ENCODE peak calls at places on chromosomes 2 and 18, in four cellular contexts. H is colonic mucosa, O is GM12891, V is LoVo. R is an unnamed sample.

GRCh38 chr2:239392072-239392357 is 8.8 kb downstream of the HDAC4 start:
- DNase-seq in H (no peak), O (no peak), V (no peak), R (no peak)

GRCh38 chr18:49617329-49617695 is 55.5 kb downstream of the LIPG start:
- DNase-seq in H (no peak), O (no peak), V (no peak), R (no peak)

GRCh38 chr2:175153-175786 is 88.6 kb downstream of the SH3YL1 start:
- DNase-seq in H (no peak), O (no peak), V (no peak), R (no peak)

GRCh38 chr2:50648031-50648430 is 383.9 kb downstream of the NRXN1 start:
- DNase-seq in H (no peak), O (no peak), V (no peak), R (no peak)

GRCh38 chr2:15993666-15994065 is 53.3 kb downstream of the MYCN start:
- DNase-seq in H (no peak), O (no peak), V (no peak), R (no peak)

GRCh38 chr2:220277445-220277960 is 650.1 kb downstream of the SLC4A3 start:
- DNase-seq in H (no peak), O (no peak), V (peak), R (no peak)

GRCh38 chr2:128288781-128289180 is 29.9 kb downstream of the HS6ST1 start:
- DNase-seq in H (no peak), O (no peak), V (no peak), R (no peak)

GRCh38 chr18:52992041-52992440 is 652.0 kb downstream of the DCC start:
- DNase-seq in H (no peak), O (no peak), V (no peak), R (no peak)

GRCh38 chr2:241878007-241878970 is 8.8 kb downstream of the RTP5 start:
- DNase-seq in H (peak), O (peak), V (peak), R (peak)

GRCh38 chr2:38700881-38701458 is 35.1 kb downstream of the GALM start:
- DNase-seq in H (peak), O (no peak), V (no peak), R (no peak)

GRCh38 chr2:143908843-143909242 is 611.1 kb downstream of the ZEB2 start:
- DNase-seq in H (no peak), O (no peak), V (no peak), R (no peak)

GRCh38 chr18:21300616-21301200 is 58.7 kb downstream of the GREB1L start:
- DNase-seq in H (no peak), O (no peak), V (no peak), R (no peak)

GRCh38 chr2:128321421-128321775 is 2.7 kb upstream of the HS6ST1 start:
- DNase-seq in H (no peak), O (peak), V (no peak), R (no peak)

GRCh38 chr2:236363878-236364277 is 99.7 kb upstream of the ASB18 start:
- DNase-seq in H (no peak), O (no peak), V (no peak), R (no peak)

GRCh38 chr2:119247844-119248271 is 24.2 kb downstream of the STEAP3 start:
- DNase-seq in H (no peak), O (no peak), V (no peak), R (no peak)

GRCh38 chr2:7530001-7530400 is 612.8 kb downstream of the RNF144A start:
- DNase-seq in H (no peak), O (no peak), V (no peak), R (no peak)

GRCh38 chr2:218961229-218961628 is 1.8 kb downstream of the CDK5R2 start:
- DNase-seq in H (no peak), O (no peak), V (no peak), R (no peak)

GRCh38 chr2:34578641-34579040 is 979.5 kb upstream of the FAM98A start:
- DNase-seq in H (no peak), O (no peak), V (no peak), R (no peak)